ENCODE peak calls at places on chromosome 18, in four cellular contexts. V is hepatocyte; J is prostate gland; O is CD4-positive, alpha-beta T cell. A is an unnamed sample.

GRCh38 chr18:24741961-24742738 is 281.7 kb downstream of the HRH4 start:
- DNase-seq in V (no peak), J (no peak), O (no peak), A (no peak)

GRCh38 chr18:9968081-9968848 is 54.4 kb downstream of the VAPA start:
- DNase-seq in V (no peak), J (no peak), O (no peak), A (no peak)

GRCh38 chr18:51051105-51051712 is 21.2 kb downstream of the SMAD4 start:
- DNase-seq in V (peak), J (peak), O (no peak), A (peak)

GRCh38 chr18:25350561-25351201 is 1.3 kb downstream of the ZNF521 start:
- DNase-seq in V (peak), J (no peak), O (no peak), A (no peak)

GRCh38 chr18:58012356-58012755 is 31.7 kb upstream of the NEDD4L start:
- DNase-seq in V (no peak), J (no peak), O (no peak), A (no peak)

GRCh38 chr18:47981320-47981719 is 50.9 kb upstream of the SMAD2 start:
- DNase-seq in V (no peak), J (no peak), O (no peak), A (no peak)

GRCh38 chr18:47931707-47932103 is 1.2 kb upstream of the SMAD2 start:
- DNase-seq in V (peak), J (peak), O (peak), A (peak)

GRCh38 chr18:44651453-44651852 is 29.2 kb upstream of the SETBP1 start:
- DNase-seq in V (peak), J (no peak), O (no peak), A (peak)

GRCh38 chr18:2482711-2483475 is 88.4 kb downstream of the METTL4 start:
- DNase-seq in V (no peak), J (no peak), O (no peak), A (no peak)

GRCh38 chr18:68623342-68623741 is 91.6 kb downstream of the TMX3 start:
- DNase-seq in V (peak), J (peak), O (no peak), A (peak)

GRCh38 chr18:49654347-49654746 is 92.5 kb downstream of the LIPG start:
- DNase-seq in V (no peak), J (no peak), O (no peak), A (no peak)

GRCh38 chr18:4751523-4751922 is 296.4 kb upstream of the DLGAP1 start:
- DNase-seq in V (no peak), J (no peak), O (no peak), A (no peak)

GRCh38 chr18:6884944-6885343 is 155.4 kb downstream of the ARHGAP28 start:
- DNase-seq in V (no peak), J (no peak), O (no peak), A (no peak)

GRCh38 chr18:9971313-9971920 is 57.6 kb downstream of the VAPA start:
- DNase-seq in V (peak), J (peak), O (peak), A (peak)

GRCh38 chr18:63313409-63313917 is 6.1 kb downstream of the BCL2 start:
- DNase-seq in V (no peak), J (no peak), O (no peak), A (no peak)

GRCh38 chr18:9135912-9136314 is 668 bp upstream of the ANKRD12 start:
- DNase-seq in V (peak), J (no peak), O (peak), A (peak)

GRCh38 chr18:64405161-64405560 is 256.3 kb upstream of the LINC00305 start:
- DNase-seq in V (no peak), J (no peak), O (no peak), A (no peak)

GRCh38 chr18:54612237-54612636 is 21.2 kb downstream of the DYNAP start:
- DNase-seq in V (peak), J (peak), O (no peak), A (peak)

GRCh38 chr18:63161728-63162195 is 157.8 kb downstream of the BCL2 start:
- DNase-seq in V (peak), J (peak), O (peak), A (peak)

GRCh38 chr18:73895701-73896100 is 251.9 kb downstream of the FBXO15 start:
- DNase-seq in V (peak), J (no peak), O (no peak), A (peak)

GRCh38 chr18:51137051-51137729 is 60.3 kb downstream of the MEX3C start:
- DNase-seq in V (no peak), J (no peak), O (no peak), A (no peak)

GRCh38 chr18:68940754-68941153 is 142.9 kb downstream of the CCDC102B start:
- DNase-seq in V (no peak), J (no peak), O (no peak), A (no peak)

GRCh38 chr18:77191241-77191751 is 58.4 kb upstream of the GALR1 start:
- DNase-seq in V (no peak), J (no peak), O (no peak), A (no peak)

GRCh38 chr18:48999569-48999968 is 48.8 kb upstream of the SMAD7 start:
- DNase-seq in V (no peak), J (no peak), O (no peak), A (no peak)

GRCh38 chr18:8952796-8953760 is 149.4 kb upstream of the NDUFV2 start:
- DNase-seq in V (no peak), J (no peak), O (no peak), A (no peak)

GRCh38 chr18:58520964-58521363 is 107.9 kb downstream of the ALPK2 start:
- DNase-seq in V (no peak), J (no peak), O (no peak), A (peak)

GRCh38 chr18:27400001-27400400 is 214.9 kb upstream of the CHST9 start:
- DNase-seq in V (no peak), J (no peak), O (no peak), A (peak)
- TF ChIP-seq CTCF in V (no peak), J (no peak), O (no peak), A (peak)

DNA sequence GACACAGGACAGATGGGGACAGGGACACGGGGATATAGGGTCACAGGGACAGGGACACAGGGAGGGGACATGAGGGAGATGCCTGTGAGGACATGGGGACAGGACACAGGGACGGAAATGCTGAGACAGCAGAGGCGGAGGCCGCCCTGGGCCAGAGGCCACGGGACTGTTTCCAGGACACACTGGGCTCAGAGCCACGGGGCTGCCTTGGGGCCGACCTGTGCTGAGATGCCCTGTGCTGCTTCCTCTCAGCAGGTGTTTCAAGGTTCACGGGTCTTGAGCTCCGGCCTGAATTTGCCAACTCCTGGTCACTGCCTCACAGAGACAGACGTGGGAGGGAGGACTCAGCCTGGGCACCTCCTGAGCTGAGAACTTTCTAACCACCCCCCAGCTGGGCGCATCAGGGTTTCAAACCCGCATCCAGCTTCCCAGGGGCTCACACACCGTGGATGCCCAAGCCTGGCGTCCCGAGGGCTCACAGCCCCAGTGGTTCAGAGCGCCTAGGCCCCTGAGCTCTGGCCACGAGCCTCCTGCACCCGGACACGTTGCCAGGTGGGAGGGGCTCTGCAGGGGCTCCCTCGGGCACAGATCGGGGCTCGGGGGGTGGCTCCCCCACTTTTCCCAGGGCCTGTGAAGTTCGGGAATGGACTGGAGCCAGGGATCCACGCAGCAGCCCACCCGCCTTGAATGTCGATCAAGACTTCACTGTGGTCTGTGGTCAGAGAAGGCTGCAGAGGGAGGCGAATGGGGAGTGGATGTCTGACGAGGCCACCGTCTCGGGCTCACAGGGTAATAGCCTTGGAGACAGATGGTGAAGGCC is 64.1 kb downstream of the SLC66A2 start:
- DNase-seq in V (no peak), J (no peak), O (no peak), A (no peak)
- TF ChIP-seq CTCF in V (no peak), J (no peak), O (no peak), A (no peak)

DNA sequence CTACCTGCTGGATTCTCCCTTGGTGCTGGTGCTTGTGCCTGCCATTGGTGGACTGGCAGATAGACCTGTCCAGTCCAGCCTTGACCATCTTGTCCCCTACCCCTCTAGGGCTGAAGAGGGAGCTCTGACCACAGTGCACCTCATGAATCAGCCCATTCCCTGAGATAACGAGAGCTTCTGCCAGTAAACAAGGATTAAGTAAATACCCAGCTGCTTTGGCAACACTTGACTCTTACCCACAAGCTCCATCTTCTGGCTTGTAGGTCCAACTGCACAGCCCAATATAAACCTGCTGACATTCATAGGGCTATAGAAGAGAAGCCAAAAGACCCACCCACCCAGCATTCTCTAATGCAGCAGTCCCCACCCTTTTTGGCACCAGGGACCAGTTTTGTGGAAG is 186.4 kb downstream of the PIK3C3 start:
- DNase-seq in V (no peak), J (no peak), O (no peak), A (no peak)
- TF ChIP-seq CTCF in V (no peak), J (no peak), O (no peak), A (no peak)

DNA sequence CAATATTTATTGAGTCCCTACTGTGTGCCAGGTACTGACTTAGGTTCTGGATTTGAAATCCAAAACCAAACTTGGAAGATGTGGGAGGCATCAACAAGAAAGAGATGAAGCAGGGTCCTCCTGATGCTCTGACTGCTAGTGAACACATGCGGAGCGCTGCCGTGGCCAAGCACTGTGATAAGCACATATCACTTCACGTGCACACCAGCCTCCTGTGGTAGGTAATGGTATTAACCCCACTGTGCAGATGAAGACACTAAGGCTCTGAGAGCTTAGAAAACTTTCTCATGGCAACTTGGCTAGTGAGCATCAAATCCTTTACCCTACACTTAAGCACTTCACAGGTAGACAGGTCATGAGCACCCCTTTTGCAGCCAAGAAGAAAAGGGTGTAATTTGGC is 216.1 kb downstream of the HAUS1 start:
- DNase-seq in V (no peak), J (no peak), O (no peak), A (no peak)
- TF ChIP-seq CTCF in V (no peak), J (no peak), O (no peak), A (no peak)

GRCh38 chr18:36655894-36656293 is 172.9 kb downstream of the TPGS2 start:
- DNase-seq in V (no peak), J (no peak), O (no peak), A (no peak)
- TF ChIP-seq CTCF in V (no peak), J (no peak), O (no peak), A (no peak)

GRCh38 chr18:79518028-79518682 is 122.4 kb downstream of the NFATC1 start:
- DNase-seq in V (no peak), J (no peak), O (no peak), A (no peak)

GRCh38 chr18:79521806-79522205 is 126.1 kb downstream of the NFATC1 start:
- DNase-seq in V (no peak), J (no peak), O (no peak), A (no peak)

GRCh38 chr18:79520473-79521390 is 125.0 kb downstream of the NFATC1 start:
- DNase-seq in V (no peak), J (no peak), O (no peak), A (no peak)

GRCh38 chr18:79518683-79519128 is 123.0 kb downstream of the NFATC1 start:
- DNase-seq in V (no peak), J (no peak), O (no peak), A (no peak)

GRCh38 chr18:79519751-79520472 is 124.2 kb downstream of the NFATC1 start:
- DNase-seq in V (peak), J (no peak), O (peak), A (no peak)
- TF ChIP-seq CTCF in V (no peak), J (no peak), O (no peak), A (no peak)

DNA sequence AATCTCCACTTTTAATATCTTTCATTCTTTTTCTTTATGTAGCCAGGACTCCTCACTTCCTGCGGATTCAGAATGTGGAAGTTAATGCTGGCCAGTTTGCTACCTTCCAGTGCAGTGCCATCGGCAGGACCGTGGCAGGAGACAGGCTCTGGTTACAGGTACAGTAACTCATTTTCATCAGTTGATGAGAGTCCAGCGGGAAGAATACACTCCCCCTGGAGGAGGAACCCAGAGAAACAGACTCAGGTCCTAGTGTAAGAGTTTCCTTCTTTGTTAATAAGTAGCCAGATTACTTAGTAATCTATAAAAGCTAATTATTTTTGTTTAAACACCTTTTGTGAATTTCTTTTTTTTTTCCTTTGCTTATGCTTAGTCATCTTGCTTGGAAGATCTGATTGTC is 359.4 kb downstream of the PTPRM start:
- DNase-seq in V (peak), J (no peak), O (no peak), A (peak)
- TF ChIP-seq CTCF in V (peak), J (no peak), O (no peak), A (peak)

GRCh38 chr18:32670727-32671126 is 102.1 kb downstream of the KLHL14 start:
- DNase-seq in V (no peak), J (no peak), O (no peak), A (no peak)

GRCh38 chr18:32669549-32670165 is 103.2 kb downstream of the KLHL14 start:
- DNase-seq in V (no peak), J (no peak), O (no peak), A (peak)

GRCh38 chr18:32677578-32677977 is 95.2 kb downstream of the KLHL14 start:
- DNase-seq in V (no peak), J (no peak), O (no peak), A (no peak)

DNA sequence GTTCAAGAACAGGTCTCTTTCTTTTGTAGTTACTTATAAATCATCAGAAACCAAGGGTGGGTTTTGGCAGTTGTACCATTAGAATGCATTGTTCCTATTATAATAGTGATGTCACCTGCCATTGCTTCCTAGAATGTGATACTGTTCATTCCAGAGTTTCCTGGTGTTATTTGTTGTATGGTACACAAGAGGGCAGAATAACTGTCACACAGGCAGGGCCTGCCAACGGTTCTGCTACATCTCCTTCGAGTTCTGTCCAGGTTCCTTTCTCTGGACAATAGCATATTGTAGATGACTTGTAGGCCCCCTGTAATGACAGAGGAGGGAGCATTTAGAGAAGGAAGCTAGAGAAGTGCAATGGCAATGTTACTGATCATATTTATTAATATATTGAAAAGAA is 98.3 kb downstream of the KLHL14 start:
- DNase-seq in V (no peak), J (no peak), O (no peak), A (peak)
- TF ChIP-seq CTCF in V (peak), J (no peak), O (no peak), A (peak)

DNA sequence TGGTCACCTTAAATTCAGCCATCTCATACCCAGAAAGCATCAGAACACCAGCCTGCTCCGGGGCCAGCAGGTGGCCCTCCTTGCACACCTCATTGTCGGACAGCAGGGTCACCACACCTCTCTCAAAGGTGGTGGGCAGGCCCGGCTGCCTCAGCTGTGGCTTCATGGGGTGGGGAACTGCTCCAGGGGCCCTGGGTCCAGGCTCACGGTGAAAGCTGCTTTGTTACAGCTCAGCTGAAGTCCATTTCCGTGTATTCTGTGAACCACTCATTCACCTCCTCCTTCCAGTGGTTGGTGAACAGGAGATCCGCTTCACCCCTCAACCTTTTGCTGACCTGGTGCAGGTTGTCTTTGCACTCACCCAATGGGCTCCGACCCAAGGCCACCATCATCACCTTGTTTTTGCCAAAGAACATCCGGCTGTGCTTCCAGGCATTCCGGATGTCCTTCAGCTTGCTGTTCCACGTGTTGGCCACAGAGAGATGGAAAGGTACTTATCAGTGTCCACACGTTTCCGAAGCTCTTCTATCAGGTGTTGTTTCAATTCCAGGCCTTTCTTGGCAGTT is 78.6 kb upstream of the LDLRAD4 start:
- DNase-seq in V (no peak), J (no peak), O (no peak), A (peak)
- TF ChIP-seq CTCF in V (no peak), J (no peak), O (no peak), A (no peak)

GRCh38 chr18:21805771-21806366 is 65.3 kb downstream of the MIB1 start:
- DNase-seq in V (no peak), J (no peak), O (no peak), A (no peak)
- TF ChIP-seq CTCF in V (no peak), J (no peak), O (no peak), A (no peak)